ENCODE peak calls at places on chromosomes 16 and 17, in seven cellular contexts. D, U, S, P, N, X and H are unnamed samples.

GRCh38 chr17:41551370-41551769 is 20.5 kb downstream of the KRT9 start:
- DNase-seq in N (no peak), D (no peak), U (no peak), S (peak; percentile 47), X (no peak), P (no peak), H (no peak)

GRCh38 chr16:50252874-50253510 is 13.4 kb upstream of the ADCY7 start:
- DNase-seq in D (no peak), P (no peak), X (no peak), U (no peak), N (no peak), S (no peak), H (no peak)

GRCh38 chr17:58156839-58157803 is 8.9 kb downstream of the OR4D1 start:
- DNase-seq in U (no peak), X (no peak), N (peak; percentile 43), D (no peak), S (peak; percentile 2), P (no peak), H (no peak)

GRCh38 chr16:12723681-12724080 is 80.0 kb downstream of the CPPED1 start:
- DNase-seq in D (no peak), X (no peak), P (no peak), U (no peak), N (no peak), S (no peak), H (no peak)

GRCh38 chr16:30155188-30155587 is 28.2 kb upstream of the CORO1A start:
- DNase-seq in N (no peak), S (no peak), X (no peak), D (no peak), P (no peak), U (no peak), H (no peak)

GRCh38 chr17:16304832-16305231 is 48.4 kb downstream of the CENPV start:
- DNase-seq in U (peak; percentile 72), D (no peak), P (no peak), X (peak; percentile 48), S (peak; percentile 40), N (peak; percentile 37), H (no peak)

GRCh38 chr17:45896803-45897693 is 2.7 kb downstream of the MAPT start:
- DNase-seq in P (no peak), S (no peak), X (no peak), D (no peak), N (peak; percentile 36), U (no peak), H (no peak)

GRCh38 chr17:6793748-6794493 is 17.9 kb downstream of the FBXO39 start:
- DNase-seq in U (no peak), D (no peak), N (no peak), X (no peak), S (no peak), P (no peak), H (no peak)

GRCh38 chr17:47229535-47230443 is 20.6 kb downstream of the MYL4 start:
- DNase-seq in P (peak; percentile 87), S (peak; percentile 93), N (peak; percentile 90), U (peak; percentile 95), D (peak; percentile 87), X (peak; percentile 88), H (peak; percentile 93)

GRCh38 chr16:22189473-22190168 is 16.5 kb upstream of the EEF2K start:
- DNase-seq in D (no peak), N (peak; percentile 29), U (no peak), X (peak; percentile 89), P (no peak), S (peak; percentile 38), H (no peak)

GRCh38 chr17:47693667-47694017 is 319 bp upstream of the TBKBP1 start:
- DNase-seq in P (no peak), N (peak; percentile 53), U (no peak), D (no peak), X (no peak), S (no peak), H (no peak)

GRCh38 chr17:42198897-42199296 is 4.6 kb upstream of the GHDC start:
- DNase-seq in P (no peak), D (no peak), U (no peak), X (no peak), S (no peak), N (no peak), H (no peak)

GRCh38 chr17:44971776-44972483 is 3.8 kb upstream of the C1QL1 start:
- DNase-seq in D (peak; percentile 57), X (no peak), U (no peak), S (peak; percentile 53), P (peak; percentile 83), N (no peak), H (peak; percentile 73)

GRCh38 chr17:82864721-82865240 is 25.0 kb upstream of the ZNF750 start:
- DNase-seq in D (no peak), S (no peak), P (no peak), N (peak; percentile 81), X (no peak), U (no peak), H (no peak)

GRCh38 chr17:39027037-39027436 is 59.8 kb upstream of the FBXO47 start:
- DNase-seq in N (peak; percentile 95), P (peak; percentile 31), S (peak; percentile 27), X (peak; percentile 71), U (no peak), D (no peak), H (peak; percentile 69)

GRCh38 chr17:68200689-68201424 is 47.0 kb upstream of the AMZ2 start:
- DNase-seq in U (peak; percentile 92), P (peak; percentile 44), N (peak; percentile 91), S (peak; percentile 70), X (peak; percentile 62), D (peak; percentile 48), H (peak; percentile 81)

GRCh38 chr17:50575581-50576210 is 15.2 kb downstream of the CACNA1G start:
- DNase-seq in X (no peak), D (no peak), U (peak; percentile 55), S (no peak), P (no peak), N (no peak), H (no peak)